ENCODE peak calls at places on chromosomes 12 and 14, in seven cellular contexts. V is fibroblast of pulmonary artery; F is A549; J is BJ; O is upper lobe of left lung; Z is CD8-positive, alpha-beta T cell; D is fibroblast of lung. Y is an unnamed sample.

GRCh38 chr12:23066095-23066494 is 441.1 kb downstream of the ETNK1 start:
- DNase-seq in J (no peak), D (peak; percentile 24), Z (no peak), O (no peak), F (no peak), V (no peak), Y (no peak)

GRCh38 chr14:102362084-102362483 is 606 bp downstream of the CINP start:
- DNase-seq in V (peak; percentile 16), J (peak; percentile 3), F (peak; percentile 22), Z (no peak), O (no peak), D (peak; percentile 13), Y (no peak)

GRCh38 chr12:4591180-4591687 is 29.2 kb downstream of the DYRK4 start:
- DNase-seq in O (peak; percentile 29), V (no peak), Z (no peak), J (no peak), D (no peak), F (no peak), Y (no peak)

GRCh38 chr14:101010293-101010692 is 106.8 kb upstream of the RTL1 start:
- DNase-seq in F (no peak), J (no peak), D (no peak), V (no peak), Z (no peak), O (no peak), Y (no peak)

GRCh38 chr12:106480259-106480658 is 102.5 kb upstream of the RFX4 start:
- DNase-seq in D (no peak), Z (no peak), V (no peak), F (no peak), J (no peak), O (no peak), Y (no peak)

GRCh38 chr14:77276959-77277358 is 6.0 kb upstream of the NGB start:
- DNase-seq in D (no peak), F (no peak), Z (no peak), J (no peak), O (no peak), V (no peak), Y (no peak)

GRCh38 chr12:7078163-7078562 is 14.1 kb downstream of the C1R start:
- DNase-seq in J (no peak), Z (no peak), D (no peak), O (no peak), V (no peak), F (no peak), Y (no peak)

GRCh38 chr14:65198346-65198745 is 96.0 kb upstream of the MAX start:
- DNase-seq in O (no peak), Z (no peak), V (no peak), F (no peak), J (no peak), D (no peak), Y (no peak)

GRCh38 chr12:18966927-18967326 is 162.6 kb upstream of the PLEKHA5 start:
- DNase-seq in J (no peak), D (no peak), Z (no peak), F (no peak), O (no peak), V (no peak), Y (no peak)

GRCh38 chr14:91980157-91980556 is 32.7 kb upstream of the FBLN5 start:
- DNase-seq in V (peak; percentile 90), D (peak; percentile 88), O (no peak), Z (no peak), F (peak; percentile 84), J (peak; percentile 81), Y (no peak)

GRCh38 chr14:34711169-34711568 is 3.2 kb downstream of the CFL2 start:
- DNase-seq in V (peak; percentile 73), F (no peak), J (peak; percentile 68), D (peak; percentile 83), O (no peak), Z (no peak), Y (no peak)

GRCh38 chr12:93234641-93235040 is 143.1 kb upstream of the NUDT4 start:
- DNase-seq in V (no peak), D (no peak), J (no peak), F (no peak), Z (no peak), O (no peak), Y (no peak)

GRCh38 chr14:57686317-57686716 is 179.6 kb downstream of the SLC35F4 start:
- DNase-seq in F (no peak), Z (no peak), O (no peak), V (no peak), D (no peak), J (no peak), Y (no peak)

GRCh38 chr14:30580616-30581282 is 21.8 kb downstream of the G2E3 start:
- DNase-seq in J (no peak), F (no peak), O (no peak), V (no peak), D (no peak), Z (no peak), Y (no peak)

GRCh38 chr14:100583245-100583644 is 4.0 kb downstream of the BEGAIN start:
- DNase-seq in Z (no peak), V (no peak), D (no peak), O (no peak), J (no peak), F (no peak), Y (no peak)

GRCh38 chr12:132287391-132288238 is 41.8 kb downstream of the GALNT9 start:
- DNase-seq in O (no peak), V (no peak), Z (no peak), J (no peak), F (no peak), D (no peak), Y (no peak)

GRCh38 chr12:30965613-30965985 is 39.1 kb downstream of the TSPAN11 start:
- DNase-seq in F (peak; percentile 18), V (peak; percentile 6), O (no peak), Z (no peak), D (no peak), J (no peak), Y (no peak)

GRCh38 chr14:36505892-36506731 is 13.9 kb downstream of the NKX2-1 start:
- DNase-seq in F (no peak), O (peak; percentile 43), Z (no peak), D (no peak), J (no peak), V (no peak), Y (no peak)

GRCh38 chr12:103278329-103278728 is 217.4 kb downstream of the C12orf42 start:
- DNase-seq in J (no peak), Z (no peak), F (no peak), D (no peak), V (no peak), O (no peak), Y (no peak)

GRCh38 chr14:59543873-59544272 is 32.7 kb downstream of the CCDC175 start:
- DNase-seq in D (no peak), F (no peak), O (no peak), J (no peak), V (no peak), Z (no peak), Y (no peak)

GRCh38 chr12:102204025-102204424 is 6.4 kb upstream of the PMCH start:
- DNase-seq in D (no peak), O (no peak), F (no peak), Z (no peak), V (no peak), J (no peak), Y (no peak)

GRCh38 chr14:96100171-96101064 is 61.3 kb downstream of the C14orf132 start:
- DNase-seq in F (peak; percentile 82), V (peak; percentile 86), O (peak; percentile 69), J (no peak), Z (peak; percentile 46), D (peak; percentile 88), Y (peak; percentile 64)

GRCh38 chr14:64447890-64448667 is 17.2 kb upstream of the AKAP5 start:
- DNase-seq in V (no peak), O (no peak), D (no peak), Z (no peak), J (no peak), F (no peak), Y (no peak)

GRCh38 chr14:90747909-90748308 is 68.3 kb downstream of the TTC7B start:
- DNase-seq in O (no peak), J (no peak), F (no peak), V (no peak), Z (no peak), D (no peak), Y (no peak)

GRCh38 chr14:29584992-29585391 is 342.7 kb downstream of the PRKD1 start:
- DNase-seq in J (peak; percentile 84), Z (no peak), O (peak; percentile 71), F (no peak), D (peak; percentile 93), V (peak; percentile 91), Y (no peak)

DNA sequence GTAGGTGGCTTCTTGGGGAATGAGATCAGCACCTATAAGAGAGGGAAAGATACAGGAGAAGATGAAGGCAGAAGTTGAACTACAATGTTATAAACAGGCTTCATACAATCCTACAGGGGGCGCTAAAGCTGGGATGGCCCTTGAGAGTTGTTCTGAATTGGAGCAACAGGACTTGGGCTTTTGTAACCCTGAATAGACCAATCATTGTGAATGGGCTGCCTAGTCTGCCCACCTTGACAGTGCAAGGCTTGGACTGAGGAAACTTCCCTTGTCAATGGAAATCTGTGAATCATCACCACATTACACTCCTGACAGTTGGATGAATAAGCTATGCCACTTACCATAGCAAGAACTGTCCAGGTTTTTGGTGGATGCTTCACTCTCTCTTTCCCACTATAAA is 306.1 kb downstream of the KCNC2 start:
- DNase-seq in D (no peak), F (no peak), J (no peak), O (no peak), V (no peak), Z (no peak), Y (no peak)
- TF ChIP-seq CTCF in D (peak; percentile 24), F (peak; percentile 19), J (peak; percentile 12), O (no peak), V (no peak), Z (no peak), Y (no peak)

GRCh38 chr12:131116437-131117117 is 162.9 kb downstream of the ADGRD1 start:
- DNase-seq in O (no peak), V (peak; percentile 32), J (peak; percentile 49), D (peak; percentile 15), Z (no peak), F (peak; percentile 45), Y (no peak)
- TF ChIP-seq CTCF in O (peak; percentile 10), V (no peak), J (peak; percentile 62), D (no peak), Z (no peak), F (peak; percentile 56), Y (no peak)

GRCh38 chr12:79124385-79124784 is 259.8 kb downstream of the SYT1 start:
- DNase-seq in O (no peak), F (no peak), V (no peak), D (no peak), J (no peak), Z (no peak), Y (no peak)

GRCh38 chr12:79119796-79120195 is 255.2 kb downstream of the SYT1 start:
- DNase-seq in D (no peak), V (no peak), O (no peak), F (no peak), J (no peak), Z (no peak), Y (no peak)

GRCh38 chr12:79115743-79116142 is 251.2 kb downstream of the SYT1 start:
- DNase-seq in J (no peak), F (no peak), D (no peak), O (no peak), Z (no peak), V (no peak), Y (no peak)

GRCh38 chr12:79125358-79125757 is 260.8 kb downstream of the SYT1 start:
- DNase-seq in F (no peak), O (no peak), Z (no peak), D (no peak), V (no peak), J (no peak), Y (no peak)

GRCh38 chr12:79121486-79121885 is 256.9 kb downstream of the SYT1 start:
- DNase-seq in V (peak; percentile 8), D (no peak), J (no peak), F (peak; percentile 6), O (no peak), Z (no peak), Y (no peak)
- TF ChIP-seq CTCF in V (peak; percentile 32), D (peak; percentile 36), J (no peak), F (peak; percentile 30), O (no peak), Z (no peak), Y (no peak)

GRCh38 chr12:113439606-113440030 is 17.4 kb downstream of the SDSL start:
- DNase-seq in F (peak; percentile 74), O (no peak), V (peak; percentile 50), D (peak; percentile 35), J (no peak), Z (no peak), Y (no peak)
- TF ChIP-seq CTCF in F (peak; percentile 73), O (peak; percentile 42), V (peak; percentile 78), D (peak; percentile 76), J (peak; percentile 74), Z (no peak), Y (peak; percentile 62)